ENCODE peak calls at places on chromosome X, in seven cellular contexts. V, P, H, A, Y, T and I are unnamed samples.

GRCh38 chrX:84721416-84721815 is 219.2 kb upstream of the HDX start:
- DNase-seq in T (no peak), P (no peak), Y (no peak), A (no peak), H (no peak), V (no peak), I (no peak)

GRCh38 chrX:130974323-130974722 is 71.3 kb upstream of the ENOX2 start:
- DNase-seq in H (no peak), A (peak; percentile 51), P (no peak), V (no peak), Y (no peak), T (no peak), I (no peak)

GRCh38 chrX:74492720-74493201 is 71.5 kb downstream of the SLC16A2 start:
- DNase-seq in H (no peak), P (no peak), A (no peak), Y (no peak), T (peak; percentile 64), V (peak; percentile 29), I (no peak)

GRCh38 chrX:15947648-15948317 is 93.2 kb upstream of the AP1S2 start:
- DNase-seq in T (peak; percentile 82), P (no peak), Y (no peak), V (peak; percentile 3), H (no peak), A (peak; percentile 54), I (no peak)

GRCh38 chrX:101369687-101370086 is 16.3 kb downstream of the BTK start:
- DNase-seq in A (no peak), T (no peak), H (no peak), Y (no peak), P (no peak), V (no peak), I (no peak)

GRCh38 chrX:65528705-65529340 is 5.8 kb downstream of the LAS1L start:
- DNase-seq in H (peak; percentile 58), A (no peak), T (peak; percentile 56), Y (no peak), P (no peak), V (peak; percentile 35), I (peak; percentile 67)

GRCh38 chrX:143429021-143429570 is 88.2 kb downstream of the SPANXN3 start:
- DNase-seq in A (no peak), H (no peak), Y (no peak), P (no peak), T (no peak), V (no peak), I (no peak)

GRCh38 chrX:115616943-115617563 is 56.1 kb downstream of the PLS3 start:
- DNase-seq in T (no peak), H (no peak), A (peak; percentile 88), V (no peak), P (no peak), Y (no peak), I (no peak)

GRCh38 chrX:24190500-24191156 is 41.1 kb downstream of the ZFX start:
- DNase-seq in P (no peak), H (no peak), T (no peak), A (peak; percentile 48), V (no peak), Y (no peak), I (peak; percentile 16)

GRCh38 chrX:149272690-149273463 is 232.2 kb downstream of the IDS start:
- DNase-seq in H (no peak), Y (no peak), P (no peak), A (no peak), V (no peak), T (no peak), I (no peak)

GRCh38 chrX:23312136-23312535 is 22.5 kb upstream of the PTCHD1 start:
- DNase-seq in A (no peak), H (no peak), V (no peak), T (no peak), P (no peak), Y (no peak), I (no peak)

GRCh38 chrX:32016195-32016594 is 944.4 kb upstream of the FTHL17 start:
- DNase-seq in P (no peak), V (no peak), A (no peak), Y (no peak), T (no peak), H (no peak), I (no peak)

GRCh38 chrX:57119416-57119815 is 1.9 kb downstream of the SPIN2B start:
- DNase-seq in V (no peak), T (no peak), H (no peak), A (no peak), P (no peak), Y (no peak), I (no peak)

GRCh38 chrX:75522565-75523411 is at the start of gene ZDHHC15:
- DNase-seq in P (peak; percentile 83), Y (peak; percentile 72), H (peak; percentile 62), A (peak; percentile 45), V (peak; percentile 27), T (peak; percentile 51), I (peak; percentile 68)

GRCh38 chrX:53256446-53257041 is 24.8 kb downstream of the IQSEC2 start:
- DNase-seq in P (no peak), V (no peak), Y (no peak), A (no peak), H (no peak), T (peak; percentile 55), I (no peak)

GRCh38 chrX:65589304-65589703 is 54.7 kb upstream of the LAS1L start:
- DNase-seq in H (no peak), Y (no peak), V (no peak), T (no peak), P (no peak), A (no peak), I (no peak)

GRCh38 chrX:69616520-69617203 is 749 bp downstream of the EDA start:
- DNase-seq in P (peak; percentile 63), H (peak; percentile 32), T (peak; percentile 36), A (no peak), Y (peak; percentile 48), V (no peak), I (peak; percentile 13)

GRCh38 chrX:120365968-120366367 is 4.1 kb downstream of the ATP1B4 start:
- DNase-seq in A (no peak), H (no peak), Y (no peak), P (no peak), V (no peak), T (no peak), I (no peak)

GRCh38 chrX:9538544-9539045 is 73.7 kb downstream of the TBL1X start:
- DNase-seq in A (no peak), T (no peak), P (no peak), Y (no peak), H (no peak), V (no peak), I (peak; percentile 57)

GRCh38 chrX:110286126-110286525 is 31.8 kb downstream of the AMMECR1 start:
- DNase-seq in A (peak; percentile 84), H (peak; percentile 21), V (no peak), P (no peak), Y (no peak), T (no peak), I (peak; percentile 1)

GRCh38 chrX:45888518-45888917 is 656.7 kb downstream of the ZNF674 start:
- DNase-seq in A (no peak), T (no peak), H (no peak), Y (no peak), V (no peak), P (no peak), I (no peak)

GRCh38 chrX:68196939-68197791 is 236.1 kb downstream of the OPHN1 start:
- DNase-seq in T (peak; percentile 37), H (peak; percentile 16), A (peak; percentile 20), P (no peak), Y (no peak), V (peak; percentile 35), I (peak; percentile 36)

GRCh38 chrX:15301924-15302323 is 13.5 kb downstream of the ASB11 start:
- DNase-seq in V (no peak), A (no peak), H (no peak), P (peak; percentile 78), Y (peak; percentile 63), T (no peak), I (peak; percentile 88)

DNA sequence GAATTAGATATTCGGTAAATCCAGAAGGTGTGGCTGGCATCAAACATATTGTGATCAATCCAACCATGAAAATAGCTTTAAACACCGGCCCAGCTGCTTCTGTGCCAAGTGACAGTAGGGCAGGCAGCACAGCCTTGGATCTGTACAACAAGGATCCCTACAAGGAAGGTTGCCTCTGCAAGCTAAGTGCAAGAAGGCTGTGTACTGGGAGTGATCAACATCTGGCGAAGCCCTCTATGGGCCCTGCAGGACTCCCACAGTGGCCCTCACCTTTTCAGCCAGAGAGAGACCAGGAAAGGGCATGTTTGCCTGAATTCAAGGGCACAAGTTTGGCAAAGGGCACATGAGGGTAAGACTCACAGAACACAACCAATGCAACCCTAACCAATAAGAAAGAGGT is 9.6 kb downstream of the IRS4 start:
- DNase-seq in T (no peak), P (no peak), H (no peak), Y (no peak), V (no peak), A (no peak), I (no peak)
- H3K4me1 ChIP-seq in T (peaks cover 15% of the 10 kb centered on the region), P (no peaks in the 10 kb centered on the region), H (no peaks in the 10 kb centered on the region), Y (no peaks in the 10 kb centered on the region), V (peaks cover 3% of the 10 kb centered on the region), A (no peaks in the 10 kb centered on the region), I (no peaks in the 10 kb centered on the region)

DNA sequence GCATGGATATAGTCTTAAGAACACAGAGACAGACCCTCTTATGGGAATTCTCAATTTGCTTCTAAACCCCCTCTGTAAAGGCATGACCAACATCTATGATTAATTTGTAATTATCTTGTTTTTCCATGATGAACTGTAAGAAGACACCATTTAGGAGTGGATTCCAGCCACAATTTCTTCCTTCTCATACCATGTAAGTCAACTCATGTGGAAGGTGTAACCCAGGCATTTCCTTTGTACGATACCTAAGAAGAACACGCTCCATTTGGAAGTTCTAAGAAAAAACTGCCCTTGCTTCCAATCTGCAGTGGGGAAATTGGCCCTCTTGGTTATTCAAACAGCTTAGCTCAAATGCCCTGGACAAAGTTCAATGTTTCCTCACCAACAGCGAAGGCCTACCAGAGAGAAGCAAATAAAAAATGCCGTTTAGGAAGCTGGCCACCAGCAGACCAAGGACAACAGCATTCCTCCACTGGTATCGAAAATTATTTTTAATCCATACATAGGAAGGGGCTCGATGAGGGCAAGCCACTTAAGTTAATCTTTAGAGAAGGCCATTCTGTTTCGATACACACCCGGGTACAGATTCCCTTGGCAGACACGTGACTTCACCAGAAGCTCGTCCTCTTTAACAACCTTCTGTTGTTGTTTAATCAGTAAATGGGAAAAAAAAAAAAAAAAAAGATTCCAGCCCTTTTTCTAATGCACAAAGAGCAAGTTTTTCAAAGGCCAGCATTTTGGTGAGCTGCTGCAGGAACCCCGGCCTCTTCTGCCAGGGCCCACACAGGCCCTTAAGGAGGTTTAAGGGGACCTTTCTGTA is 2.6 kb downstream of the DHRSX start:
- DNase-seq in V (no peak), H (no peak), Y (no peak), T (no peak), P (no peak), A (peak; percentile 81), I (peak; percentile 63)
- H3K4me1 ChIP-seq in V (peaks cover 13% of the 10 kb centered on the region), H (peaks cover 5% of the 10 kb centered on the region), Y (peaks cover 29% of the 10 kb centered on the region), T (peaks cover 11% of the 10 kb centered on the region), P (peaks cover 28% of the 10 kb centered on the region), A (peaks cover 23% of the 10 kb centered on the region), I (peaks cover 43% of the 10 kb centered on the region)

GRCh38 chrX:153880440-153880815 is 5.5 kb downstream of the L1CAM start:
- DNase-seq in Y (no peak), V (no peak), T (no peak), P (no peak), A (no peak), H (no peak), I (no peak)
- H3K4me1 ChIP-seq in Y (no peaks in the 10 kb centered on the region), V (peaks cover 73% of the 10 kb centered on the region), T (no peaks in the 10 kb centered on the region), P (no peaks in the 10 kb centered on the region), A (peaks cover 5% of the 10 kb centered on the region), H (no peaks in the 10 kb centered on the region), I (peaks cover 4% of the 10 kb centered on the region)

DNA sequence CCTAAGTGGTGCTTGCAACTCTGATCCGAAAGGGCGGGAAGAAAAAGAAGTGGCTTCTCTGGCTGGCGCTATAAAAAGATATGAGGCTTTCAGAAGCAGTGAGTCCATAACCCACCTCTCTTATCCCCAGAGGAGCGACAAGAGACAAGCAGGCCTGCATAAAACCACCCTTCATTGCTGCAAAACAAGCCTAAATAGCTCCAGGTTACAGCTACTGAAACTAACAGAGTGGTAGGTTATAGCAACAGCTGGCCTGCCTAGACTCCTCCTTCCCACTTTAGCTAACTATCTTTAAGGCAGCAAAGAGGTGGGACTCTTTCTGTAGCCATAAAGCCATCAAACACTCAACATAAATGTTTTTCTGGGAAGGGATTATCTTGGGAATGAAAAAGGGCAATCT is 245.0 kb upstream of the GPR101 start:
- DNase-seq in A (no peak), V (no peak), H (no peak), P (no peak), T (no peak), Y (no peak), I (no peak)
- H3K4me1 ChIP-seq in A (no peaks in the 10 kb centered on the region), V (no peaks in the 10 kb centered on the region), H (no peaks in the 10 kb centered on the region), P (no peaks in the 10 kb centered on the region), T (no peaks in the 10 kb centered on the region), Y (no peaks in the 10 kb centered on the region), I (no peaks in the 10 kb centered on the region)